ENCODE peak calls at places on chromosomes 3 and 15, in four cellular contexts. One of them, this sample, is unnamed.

GRCh38 chr15:78204351-78205309 is 29.7 kb downstream of the ACSBG1 start:
- DNase-seq in pancreas: no peak
- DNase-seq in Kasumi-1: no peak
- DNase-seq in kidney tubule cell: no peak
- DNase-seq in this sample: peak

GRCh38 chr3:48475188-48475587 is 28.7 kb downstream of the ATRIP start:
- DNase-seq in kidney tubule cell: no peak
- DNase-seq in pancreas: no peak
- DNase-seq in Kasumi-1: no peak
- DNase-seq in this sample: no peak

GRCh38 chr3:45507820-45508317 is 86.7 kb upstream of the LIMD1 start:
- DNase-seq in Kasumi-1: peak
- DNase-seq in kidney tubule cell: no peak
- DNase-seq in pancreas: no peak
- DNase-seq in this sample: peak

GRCh38 chr3:65048151-65048550 is 360.4 kb upstream of the ADAMTS9 start:
- DNase-seq in kidney tubule cell: peak
- DNase-seq in Kasumi-1: no peak
- DNase-seq in pancreas: no peak
- DNase-seq in this sample: no peak

GRCh38 chr15:40871749-40872617 is 2.1 kb downstream of the RHOV start:
- DNase-seq in kidney tubule cell: peak
- DNase-seq in Kasumi-1: no peak
- DNase-seq in pancreas: peak
- DNase-seq in this sample: no peak

GRCh38 chr3:117217837-117218236 is 508.3 kb downstream of the TUSC7 start:
- DNase-seq in kidney tubule cell: no peak
- DNase-seq in Kasumi-1: no peak
- DNase-seq in pancreas: no peak
- DNase-seq in this sample: no peak

GRCh38 chr3:75232216-75232615 is 431.9 kb upstream of the FRG2C start:
- DNase-seq in pancreas: no peak
- DNase-seq in Kasumi-1: no peak
- DNase-seq in kidney tubule cell: no peak
- DNase-seq in this sample: no peak

GRCh38 chr15:74179983-74180688 is 6.6 kb downstream of the ISLR start:
- DNase-seq in Kasumi-1: no peak
- DNase-seq in kidney tubule cell: peak
- DNase-seq in pancreas: peak
- DNase-seq in this sample: peak

GRCh38 chr3:145952541-145952940 is 208.4 kb downstream of the PLOD2 start:
- DNase-seq in Kasumi-1: no peak
- DNase-seq in kidney tubule cell: no peak
- DNase-seq in pancreas: no peak
- DNase-seq in this sample: no peak

GRCh38 chr3:177777699-177778098 is 580.4 kb upstream of the TBL1XR1 start:
- DNase-seq in pancreas: peak
- DNase-seq in Kasumi-1: peak
- DNase-seq in kidney tubule cell: peak
- DNase-seq in this sample: peak

GRCh38 chr15:81292516-81293001 is 31.4 kb downstream of the STARD5 start:
- DNase-seq in pancreas: no peak
- DNase-seq in Kasumi-1: no peak
- DNase-seq in kidney tubule cell: no peak
- DNase-seq in this sample: no peak

GRCh38 chr15:33908396-33908795 is 59.9 kb upstream of the CHRM5 start:
- DNase-seq in kidney tubule cell: no peak
- DNase-seq in Kasumi-1: no peak
- DNase-seq in pancreas: no peak
- DNase-seq in this sample: no peak